ENCODE peak calls at places on chromosomes 13 and 19, in seven cellular contexts. K, P, Y, W, H, M and F are unnamed samples.

GRCh38 chr19:24062222-24062621 is 24.8 kb upstream of the ZNF254 start:
- DNase-seq in H (no peak), M (no peak), K (no peak), P (no peak), Y (no peak), W (peak; percentile 26), F (no peak)

GRCh38 chr19:52120286-52120685 is 19.5 kb downstream of the ZNF616 start:
- DNase-seq in K (no peak), W (no peak), H (no peak), Y (no peak), M (no peak), P (no peak), F (no peak)

GRCh38 chr19:29789007-29789406 is 22.8 kb upstream of the CCNE1 start:
- DNase-seq in Y (no peak), K (no peak), M (no peak), P (no peak), H (no peak), W (no peak), F (no peak)

GRCh38 chr13:106455190-106455589 is 80.3 kb downstream of the EFNB2 start:
- DNase-seq in K (no peak), P (no peak), M (no peak), W (no peak), H (no peak), Y (no peak), F (no peak)

GRCh38 chr13:23899555-23899954 is 2.3 kb upstream of the C1QTNF9B start:
- DNase-seq in H (peak; percentile 44), W (peak; percentile 64), Y (peak; percentile 34), M (no peak), P (peak; percentile 24), K (peak; percentile 29), F (no peak)

GRCh38 chr13:95926231-95926630 is 127.0 kb downstream of the UGGT2 start:
- DNase-seq in M (no peak), Y (no peak), K (no peak), P (no peak), H (no peak), W (no peak), F (no peak)

GRCh38 chr19:19627716-19628498 is at the start of gene LPAR2:
- DNase-seq in W (peak; percentile 36), M (peak; percentile 58), H (no peak), P (peak; percentile 70), Y (peak; percentile 86), K (no peak), F (no peak)

GRCh38 chr19:38655148-38655824 is 7.8 kb downstream of the ACTN4 start:
- DNase-seq in K (no peak), P (peak; percentile 48), H (no peak), M (no peak), Y (no peak), W (peak; percentile 66), F (no peak)

GRCh38 chr19:18204394-18205179 is 745 bp upstream of the RAB3A start:
- DNase-seq in W (peak; percentile 64), P (peak; percentile 55), H (no peak), K (peak; percentile 67), M (peak; percentile 55), Y (peak; percentile 87), F (no peak)

GRCh38 chr19:14059093-14059480 is 2.8 kb downstream of the PALM3 start:
- DNase-seq in W (no peak), P (peak; percentile 73), K (no peak), H (no peak), Y (peak; percentile 56), M (peak; percentile 53), F (no peak)

GRCh38 chr19:4375620-4376228 is 24.6 kb downstream of the SH3GL1 start:
- DNase-seq in Y (peak; percentile 74), P (no peak), H (peak; percentile 51), K (peak; percentile 48), W (peak; percentile 87), M (no peak), F (peak; percentile 67)

GRCh38 chr19:29873024-29873800 is 61.4 kb downstream of the CCNE1 start:
- DNase-seq in W (peak; percentile 57), Y (peak; percentile 86), K (no peak), M (peak; percentile 57), P (peak; percentile 77), H (peak; percentile 76), F (no peak)

GRCh38 chr13:39012608-39013007 is 22.0 kb upstream of the STOML3 start:
- DNase-seq in Y (peak; percentile 52), H (no peak), K (no peak), W (no peak), P (no peak), M (no peak), F (no peak)

GRCh38 chr19:36245210-36246005 is 30.5 kb downstream of the ZNF146 start:
- DNase-seq in P (no peak), Y (peak; percentile 87), M (no peak), H (peak; percentile 37), W (peak; percentile 38), K (no peak), F (no peak)

GRCh38 chr19:40300668-40301067 is 15.5 kb upstream of the AKT2 start:
- DNase-seq in Y (no peak), P (no peak), K (no peak), W (no peak), M (no peak), H (no peak), F (no peak)

GRCh38 chr13:49779721-49780120 is 12.8 kb downstream of the KPNA3 start:
- DNase-seq in W (no peak), K (no peak), P (no peak), Y (no peak), M (no peak), H (no peak), F (no peak)